ENCODE peak calls at places on chromosomes 11 and 22, in six cellular contexts. R, T, Y, E, I and J are unnamed samples.

GRCh38 chr11:61827573-61828378 is at the start of gene FADS2:
- DNase-seq in I (peak), T (peak), E (peak), Y (no peak), R (peak), J (peak)

GRCh38 chr11:108025387-108026080 is 16.8 kb downstream of the CUL5 start:
- DNase-seq in R (no peak), T (no peak), Y (no peak), E (no peak), I (no peak), J (no peak)

GRCh38 chr11:69218271-69218682 is 62.5 kb downstream of the SMIM38 start:
- DNase-seq in T (no peak), Y (no peak), E (no peak), I (no peak), R (no peak), J (no peak)

GRCh38 chr11:111624602-111625001 is 22.4 kb downstream of the SIK2 start:
- DNase-seq in R (no peak), I (no peak), E (no peak), Y (no peak), T (no peak), J (no peak)

GRCh38 chr11:1566381-1567051 is 5.6 kb downstream of the DUSP8 start:
- DNase-seq in Y (no peak), R (no peak), I (no peak), T (no peak), E (no peak), J (no peak)

GRCh38 chr11:14972581-14973490 is 685 bp upstream of the CALCA start:
- DNase-seq in I (no peak), T (no peak), E (no peak), Y (no peak), R (no peak), J (no peak)

GRCh38 chr11:120137187-120137610 is 714 bp downstream of the TRIM29 start:
- DNase-seq in R (no peak), I (no peak), E (no peak), T (peak), Y (no peak), J (no peak)

GRCh38 chr11:107549253-107549953 is 16.1 kb downstream of the ALKBH8 start:
- DNase-seq in E (no peak), T (no peak), I (peak), R (no peak), Y (peak), J (no peak)

GRCh38 chr11:31412946-31413345 is 43.3 kb downstream of the DNAJC24 start:
- DNase-seq in Y (no peak), E (no peak), I (peak), T (no peak), R (no peak), J (no peak)

GRCh38 chr11:27973851-27974536 is 134.0 kb downstream of the KIF18A start:
- DNase-seq in T (no peak), I (no peak), R (no peak), Y (no peak), E (no peak), J (no peak)

GRCh38 chr11:99020324-99021225 is at the start of gene CNTN5:
- DNase-seq in Y (no peak), I (peak), T (peak), R (peak), E (no peak), J (no peak)

GRCh38 chr22:19586922-19587684 is 62.9 kb upstream of the CLDN5 start:
- DNase-seq in I (no peak), R (peak), Y (no peak), T (no peak), E (no peak), J (no peak)

GRCh38 chr11:58058276-58059010 is 27.7 kb downstream of the OR6Q1 start:
- DNase-seq in T (no peak), Y (no peak), R (no peak), E (no peak), I (peak), J (no peak)

GRCh38 chr11:43644626-43645299 is 35.8 kb upstream of the HSD17B12 start:
- DNase-seq in Y (no peak), R (peak), I (no peak), T (no peak), E (peak), J (no peak)

GRCh38 chr11:134411887-134412507 is at the start of gene B3GAT1:
- DNase-seq in T (no peak), R (peak), Y (no peak), I (no peak), E (no peak), J (no peak)

GRCh38 chr22:24727218-24727851 is 47.2 kb downstream of the PIWIL3 start:
- DNase-seq in I (peak), T (no peak), Y (no peak), R (peak), E (no peak), J (peak)

GRCh38 chr11:102064316-102064715 is 17.1 kb downstream of the CFAP300 start:
- DNase-seq in R (no peak), I (no peak), T (no peak), E (no peak), Y (no peak), J (peak)

GRCh38 chr11:68099474-68100405 is 21.4 kb downstream of the CHKA start:
- DNase-seq in Y (peak), E (no peak), I (no peak), T (peak), R (peak), J (no peak)

GRCh38 chr11:123052884-123053721 is 8.8 kb downstream of the HSPA8 start:
- DNase-seq in Y (no peak), I (no peak), R (no peak), T (no peak), E (no peak), J (no peak)

GRCh38 chr11:101759771-101760450 is 154.9 kb upstream of the CEP126 start:
- DNase-seq in Y (no peak), T (no peak), R (no peak), E (no peak), I (no peak), J (no peak)

GRCh38 chr11:68358416-68358815 is 46.0 kb downstream of the LRP5 start:
- DNase-seq in I (no peak), T (no peak), E (no peak), R (no peak), Y (no peak), J (no peak)

GRCh38 chr11:57307666-57308270 is 17.0 kb downstream of the TNKS1BP1 start:
- DNase-seq in T (no peak), I (no peak), Y (no peak), R (no peak), E (no peak), J (peak)

GRCh38 chr11:46857666-46858065 is 11.6 kb upstream of the CKAP5 start:
- DNase-seq in Y (no peak), I (no peak), T (no peak), R (no peak), E (no peak), J (no peak)

GRCh38 chr11:104965735-104966134 is 2.6 kb downstream of the CASP4 start:
- DNase-seq in T (no peak), Y (no peak), R (no peak), E (no peak), I (no peak), J (no peak)

GRCh38 chr11:63491614-63492372 is 826 bp upstream of the PLAAT5 start:
- DNase-seq in R (no peak), I (peak), T (no peak), E (peak), Y (peak), J (no peak)

GRCh38 chr11:60860943-60861342 is 5.2 kb upstream of the PTGDR2 start:
- DNase-seq in I (no peak), E (no peak), R (no peak), Y (no peak), T (no peak), J (no peak)

GRCh38 chr11:15234796-15235195 is 120.1 kb downstream of the INSC start:
- DNase-seq in Y (no peak), E (no peak), T (no peak), I (no peak), R (no peak), J (no peak)

GRCh38 chr11:10645212-10645795 is 48.3 kb downstream of the IRAG1 start:
- DNase-seq in I (no peak), T (no peak), Y (no peak), E (no peak), R (no peak), J (no peak)

GRCh38 chr11:10641314-10642206 is 52.0 kb downstream of the IRAG1 start:
- DNase-seq in R (no peak), Y (no peak), I (no peak), E (no peak), T (no peak), J (no peak)

GRCh38 chr11:10640308-10640707 is 53.2 kb downstream of the IRAG1 start:
- DNase-seq in I (no peak), E (no peak), T (no peak), R (no peak), Y (no peak), J (no peak)

GRCh38 chr11:10639350-10639749 is 54.2 kb downstream of the IRAG1 start:
- DNase-seq in I (no peak), R (no peak), E (no peak), Y (no peak), T (no peak), J (no peak)

DNA sequence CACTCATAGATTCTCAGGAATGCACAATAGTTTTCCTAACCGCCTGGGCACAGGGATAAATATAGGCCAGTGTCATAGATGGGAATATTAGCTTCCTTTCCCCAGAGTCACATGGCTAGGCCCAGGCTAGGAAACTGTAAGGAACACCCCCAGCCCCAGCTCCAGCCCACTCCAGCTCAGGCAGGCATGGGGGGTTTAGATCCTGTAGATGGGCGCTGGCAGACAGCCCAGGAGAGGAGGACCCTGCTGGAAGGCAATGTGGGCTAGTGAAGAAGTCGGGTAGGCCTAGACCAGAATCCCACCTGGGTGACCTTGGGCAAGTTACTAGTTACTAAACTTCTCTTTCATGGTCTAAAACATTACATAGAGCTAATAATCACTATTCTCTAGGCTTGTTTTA is 51.3 kb downstream of the IRAG1 start:
- DNase-seq in R (no peak), Y (no peak), I (no peak), T (no peak), E (no peak), J (no peak)
- H3K27ac ChIP-seq in R (no peak), Y (no peak), I (no peak), T (no peak), E (peak), J (no peak)

DNA sequence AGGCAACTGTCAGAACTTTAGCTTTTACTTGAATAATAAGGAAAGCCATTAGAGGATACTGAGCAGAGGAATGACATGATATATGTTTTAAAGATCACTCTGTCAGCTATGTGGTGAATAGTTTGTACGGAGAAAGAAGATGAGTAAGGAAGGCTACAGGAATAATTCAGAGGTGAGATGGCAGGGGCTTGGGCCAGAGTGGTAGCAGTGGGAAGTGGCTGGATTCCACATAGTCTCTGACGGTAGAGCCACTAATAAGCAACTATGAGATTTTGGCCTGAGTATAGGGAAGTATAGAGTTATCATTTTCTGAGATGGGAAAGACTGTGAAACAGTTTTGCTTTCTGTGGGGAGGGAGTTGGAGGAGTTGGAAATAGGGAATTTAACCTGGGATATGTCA is 94.0 kb upstream of the MTMR2 start:
- DNase-seq in I (no peak), T (no peak), Y (no peak), R (no peak), E (no peak), J (no peak)
- H3K27ac ChIP-seq in I (no peak), T (no peak), Y (peak), R (no peak), E (no peak), J (no peak)

DNA sequence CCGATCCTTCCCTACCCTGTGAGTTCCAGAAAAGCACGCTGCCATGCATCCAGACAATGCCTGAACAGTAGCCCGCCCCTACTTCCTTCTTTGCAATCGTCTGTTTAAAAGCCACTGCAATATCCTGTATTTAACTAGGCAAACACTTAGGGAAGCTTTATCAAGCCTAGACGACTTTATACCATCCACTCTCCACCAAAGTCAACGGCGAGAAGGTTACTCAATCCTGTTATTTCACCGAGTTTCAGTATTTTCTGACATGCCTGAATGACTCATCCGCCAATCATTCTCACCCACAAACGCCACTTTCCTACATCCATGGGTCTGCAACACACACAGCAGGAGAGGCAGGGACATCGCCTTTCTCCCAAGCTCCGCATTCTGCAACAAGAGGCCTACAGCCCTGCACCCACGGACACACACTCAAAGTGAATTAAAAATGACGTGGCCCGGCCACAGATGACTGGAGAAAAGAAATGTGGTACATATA is 9.3 kb downstream of the CELSR1 start:
- DNase-seq in R (no peak), E (peak), T (peak), I (peak), Y (no peak), J (no peak)
- H3K27ac ChIP-seq in R (no peak), E (peak), T (peak), I (peak), Y (no peak), J (peak)

GRCh38 chr22:30471616-30472318 is at the start of gene SEC14L3:
- DNase-seq in T (no peak), R (peak), Y (no peak), E (no peak), I (no peak), J (no peak)
- H3K27ac ChIP-seq in T (no peak), R (no peak), Y (no peak), E (no peak), I (no peak), J (no peak)

GRCh38 chr22:41215409-41215808 is 10.3 kb downstream of the L3MBTL2 start:
- DNase-seq in Y (no peak), E (no peak), R (no peak), I (no peak), T (no peak), J (no peak)
- H3K27ac ChIP-seq in Y (no peak), E (no peak), R (no peak), I (no peak), T (no peak), J (no peak)

GRCh38 chr22:23574371-23574811 is 5.7 kb downstream of the IGLL1 start:
- DNase-seq in T (no peak), Y (no peak), E (no peak), I (no peak), R (no peak), J (no peak)
- H3K27ac ChIP-seq in T (no peak), Y (no peak), E (no peak), I (no peak), R (no peak), J (no peak)

GRCh38 chr22:46774456-46775363 is 12.3 kb downstream of the TBC1D22A start:
- DNase-seq in Y (no peak), E (no peak), T (no peak), R (no peak), I (no peak), J (no peak)
- H3K27ac ChIP-seq in Y (peak), E (peak), T (peak), R (peak), I (peak), J (peak)